ENCODE peak calls at places on chromosome 7, in seven cellular contexts. T is PC-9, P is GM23248, N is HCT116, M is endothelial cell of umbilical vein, K is hepatocyte, R is OCI-LY7. B is an unnamed sample.

GRCh38 chr7:42102301-42102700 is 134.7 kb downstream of the GLI3 start:
- DNase-seq in M (no peak), K (no peak), N (no peak), P (no peak), T (no peak), R (no peak), B (no peak)

GRCh38 chr7:73397936-73398335 is 35.6 kb upstream of the FZD9 start:
- DNase-seq in R (no peak), K (no peak), T (no peak), N (no peak), P (no peak), M (no peak), B (peak; percentile 9)

GRCh38 chr7:76326646-76327233 is 24.3 kb downstream of the HSPB1 start:
- DNase-seq in N (no peak), M (peak; percentile 72), P (peak; percentile 65), R (no peak), K (no peak), T (no peak), B (no peak)

GRCh38 chr7:148110097-148110868 is 480.3 kb upstream of the C7orf33 start:
- DNase-seq in K (peak; percentile 62), M (no peak), R (no peak), N (no peak), P (no peak), T (no peak), B (no peak)

GRCh38 chr7:42407311-42407710 is 170.3 kb upstream of the GLI3 start:
- DNase-seq in K (no peak), R (no peak), T (no peak), M (no peak), P (no peak), N (no peak), B (no peak)

GRCh38 chr7:483656-484364 is 35.8 kb downstream of the PDGFA start:
- DNase-seq in N (no peak), P (no peak), R (no peak), T (no peak), M (no peak), K (no peak), B (no peak)

GRCh38 chr7:28529755-28530154 is 117.4 kb downstream of the CREB5 start:
- DNase-seq in M (no peak), K (no peak), P (no peak), N (no peak), T (no peak), R (no peak), B (no peak)

GRCh38 chr7:100089458-100090201 is 861 bp downstream of the COPS6 start:
- DNase-seq in N (no peak), T (no peak), R (no peak), M (no peak), P (peak; percentile 73), K (no peak), B (no peak)

GRCh38 chr7:73778801-73779389 is 8.8 kb upstream of the CLDN3 start:
- DNase-seq in M (no peak), T (no peak), P (no peak), N (no peak), R (no peak), K (no peak), B (no peak)

GRCh38 chr7:50791921-50792341 is 9.2 kb upstream of the GRB10 start:
- DNase-seq in K (peak; percentile 45), T (peak; percentile 46), N (no peak), P (peak; percentile 70), R (no peak), M (peak; percentile 66), B (no peak)

GRCh38 chr7:135994466-135995205 is 17.5 kb upstream of the MTPN start:
- DNase-seq in P (peak; percentile 76), M (no peak), K (peak; percentile 35), T (no peak), N (no peak), R (no peak), B (no peak)

GRCh38 chr7:81268551-81268950 is 349.7 kb upstream of the SEMA3C start:
- DNase-seq in P (no peak), N (no peak), K (no peak), M (no peak), T (no peak), R (no peak), B (no peak)

GRCh38 chr7:123665896-123666295 is 10.2 kb downstream of the LMOD2 start:
- DNase-seq in M (no peak), T (no peak), N (no peak), R (no peak), P (no peak), K (no peak), B (no peak)

GRCh38 chr7:45007106-45007505 is 7.1 kb downstream of the CCM2 start:
- DNase-seq in P (no peak), N (no peak), M (no peak), K (no peak), R (no peak), T (no peak), B (no peak)

GRCh38 chr7:96236198-96237039 is 85.5 kb downstream of the SLC25A13 start:
- DNase-seq in M (peak; percentile 97), N (peak; percentile 18), R (no peak), T (no peak), P (peak; percentile 58), K (peak; percentile 68), B (no peak)

GRCh38 chr7:134546903-134547737 is 1.8 kb upstream of the AKR1B15 start:
- DNase-seq in P (no peak), R (peak; percentile 59), T (no peak), M (peak; percentile 79), N (peak; percentile 56), K (peak; percentile 22), B (peak; percentile 72)

GRCh38 chr7:140635345-140635744 is 5.3 kb downstream of the DENND2A start:
- DNase-seq in P (no peak), M (no peak), R (no peak), K (no peak), T (no peak), N (no peak), B (no peak)
- H2AFZ ChIP-seq in P (no peak overlapping the region), M (no peak overlapping the region), R (no peak overlapping the region), K (no peak overlapping the region), T (no peak overlapping the region), N (no peak overlapping the region), B (no peak overlapping the region)

DNA sequence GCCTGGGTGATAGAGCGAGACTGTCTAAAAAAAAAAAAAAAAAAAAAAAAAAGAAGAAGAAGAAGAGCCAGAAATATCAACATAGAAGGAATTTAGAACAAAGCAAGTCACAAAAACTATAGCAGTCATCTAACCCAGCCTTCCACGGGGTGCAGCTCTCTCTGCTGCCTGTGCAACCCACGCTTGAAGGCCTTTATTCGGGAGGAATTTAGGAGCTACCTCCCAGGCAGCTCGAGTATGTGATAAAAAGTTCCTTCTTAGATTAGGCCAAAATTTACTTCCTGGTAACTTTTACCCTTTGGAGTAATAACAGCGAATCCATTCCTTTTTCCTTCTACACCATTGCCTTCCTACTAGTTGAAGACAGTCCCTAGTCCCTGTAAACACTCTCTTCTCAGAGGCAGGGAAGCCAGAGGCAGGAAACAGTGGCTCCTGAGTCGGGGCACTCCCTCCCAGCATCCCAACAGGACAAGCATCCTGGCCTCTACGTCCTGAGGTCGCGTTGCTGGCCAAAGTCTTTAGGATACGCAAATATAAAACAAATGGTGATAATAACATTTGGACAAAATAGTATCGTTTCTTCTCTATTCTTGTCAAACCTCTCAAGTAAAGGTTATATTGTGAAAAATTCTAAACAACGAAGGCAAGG is 109.3 kb upstream of the KMT2C start:
- DNase-seq in R (no peak), P (no peak), M (no peak), N (no peak), K (no peak), T (no peak), B (no peak)
- H2AFZ ChIP-seq in R (no peak overlapping the region), P (no peak overlapping the region), M (no peak overlapping the region), N (no peak overlapping the region), K (peak overlapping the region; percentile 7), T (no peak overlapping the region), B (peak overlapping the region; percentile 15)

GRCh38 chr7:17183630-17184328 is 114.7 kb upstream of the AHR start:
- DNase-seq in N (no peak), M (no peak), R (no peak), T (no peak), K (no peak), P (peak; percentile 56), B (no peak)

GRCh38 chr7:17185690-17186070 is 112.8 kb upstream of the AHR start:
- DNase-seq in M (peak; percentile 45), K (peak; percentile 28), N (no peak), P (peak; percentile 73), R (no peak), T (no peak), B (no peak)

GRCh38 chr7:17178562-17178961 is 119.9 kb upstream of the AHR start:
- DNase-seq in T (no peak), R (no peak), P (no peak), M (no peak), N (no peak), K (no peak), B (no peak)

GRCh38 chr7:17184805-17185689 is 113.4 kb upstream of the AHR start:
- DNase-seq in T (no peak), R (no peak), K (no peak), P (peak; percentile 76), N (no peak), M (peak; percentile 49), B (no peak)

GRCh38 chr7:17181482-17181881 is 117.0 kb upstream of the AHR start:
- DNase-seq in T (no peak), K (no peak), P (no peak), N (no peak), R (no peak), M (no peak), B (no peak)
- H2AFZ ChIP-seq in T (no peak overlapping the region), K (no peak overlapping the region), P (no peak overlapping the region), N (no peak overlapping the region), R (no peak overlapping the region), M (no peak overlapping the region), B (no peak overlapping the region)

DNA sequence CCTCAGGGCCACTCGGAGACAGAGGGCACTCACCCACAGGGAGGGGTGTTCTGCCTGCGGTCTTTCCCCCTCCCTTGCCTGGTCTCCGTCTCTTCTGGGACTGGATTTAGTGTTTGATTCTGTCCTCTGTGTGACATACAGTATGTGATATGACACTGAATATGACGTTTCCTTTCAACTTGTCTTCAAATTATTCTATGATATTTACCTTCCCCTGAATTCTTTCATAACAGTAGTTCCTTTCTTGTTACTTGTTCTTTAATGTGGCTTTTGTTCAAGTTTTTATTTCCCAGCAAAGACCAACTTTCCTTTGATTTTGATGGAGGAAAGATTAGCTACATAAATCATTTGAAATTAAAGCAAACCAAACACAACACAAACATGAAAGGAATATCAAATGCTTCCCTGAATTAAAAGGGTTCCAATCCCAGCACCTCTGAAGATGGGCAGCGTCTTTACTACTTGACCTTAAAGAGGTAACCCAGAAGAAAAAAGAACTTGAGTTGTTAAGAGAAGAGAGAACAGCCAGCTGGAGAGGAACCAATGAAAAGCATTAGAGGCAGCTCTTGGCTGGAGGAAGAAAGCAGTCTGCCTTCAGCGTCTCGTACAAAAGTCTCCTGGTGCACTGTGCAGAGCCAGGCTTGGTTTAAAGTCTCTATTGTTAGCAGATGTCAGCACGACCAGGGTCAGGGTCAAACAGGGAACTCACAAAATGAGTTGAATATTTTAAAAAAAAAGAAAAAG is 18.3 kb upstream of the RHEB start:
- DNase-seq in N (no peak), M (no peak), T (no peak), K (no peak), R (no peak), P (peak; percentile 13), B (no peak)
- H2AFZ ChIP-seq in N (no peak overlapping the region), M (no peak overlapping the region), T (no peak overlapping the region), K (no peak overlapping the region), R (no peak overlapping the region), P (peak overlapping the region; percentile 13), B (no peak overlapping the region)